ENCODE peak calls at places on chromosomes 12 and 14, in nine cellular contexts. K, C, O, Z, M, D, S, A and U are unnamed samples.

GRCh38 chr14:50726372-50727107 is 58.4 kb upstream of the SAV1 start:
- ATAC-seq in C (peak), D (no peak), Z (no peak), A (no peak), S (no peak), K (peak), O (no peak), M (peak), U (no peak)

GRCh38 chr12:121829250-121829918 is 25.6 kb downstream of the SETD1B start:
- ATAC-seq in S (peak), D (no peak), A (no peak), C (no peak), M (no peak), O (no peak), K (no peak), Z (no peak), U (no peak)

GRCh38 chr14:82861321-82861720 is 1327.7 kb upstream of the SEL1L start:
- ATAC-seq in K (no peak), Z (no peak), D (no peak), C (no peak), O (no peak), A (no peak), S (no peak), M (no peak), U (no peak)

GRCh38 chr12:66103011-66103913 is 27.3 kb downstream of the LLPH start:
- ATAC-seq in A (no peak), S (no peak), C (no peak), D (no peak), Z (peak), M (no peak), K (no peak), O (no peak), U (no peak)

GRCh38 chr12:80509781-80510556 is 65.9 kb downstream of the PTPRQ start:
- ATAC-seq in A (no peak), M (no peak), S (no peak), Z (no peak), O (no peak), C (no peak), D (no peak), K (no peak), U (no peak)

GRCh38 chr12:9204380-9204779 is 3.8 kb downstream of the PZP start:
- ATAC-seq in K (no peak), M (no peak), C (no peak), O (no peak), A (no peak), Z (no peak), S (no peak), D (no peak), U (no peak)

GRCh38 chr12:75660805-75661404 is 149.5 kb upstream of the KRR1 start:
- ATAC-seq in K (peak), M (no peak), C (no peak), A (no peak), D (no peak), Z (peak), O (no peak), S (no peak), U (peak)

GRCh38 chr12:66598081-66598480 is 80.8 kb downstream of the GRIP1 start:
- ATAC-seq in S (no peak), Z (no peak), M (no peak), K (no peak), D (no peak), C (no peak), O (no peak), A (no peak), U (no peak)

GRCh38 chr12:29796823-29797263 is 13.1 kb upstream of the TMTC1 start:
- ATAC-seq in S (no peak), C (no peak), Z (no peak), K (no peak), O (peak), D (no peak), M (no peak), A (no peak), U (peak)

GRCh38 chr12:67539946-67540345 is 108.6 kb upstream of the DYRK2 start:
- ATAC-seq in D (no peak), A (no peak), Z (no peak), S (no peak), K (no peak), C (no peak), M (no peak), O (no peak), U (no peak)

GRCh38 chr12:132279184-132279889 is 50.1 kb downstream of the GALNT9 start:
- ATAC-seq in D (peak), K (no peak), Z (peak), S (no peak), A (no peak), M (no peak), O (peak), C (no peak), U (no peak)

GRCh38 chr14:55782166-55782565 is 202.2 kb downstream of the KTN1 start:
- ATAC-seq in Z (no peak), O (no peak), D (no peak), C (no peak), S (no peak), A (no peak), M (no peak), K (no peak), U (no peak)

GRCh38 chr14:67666733-67667132 is 7.7 kb downstream of the VTI1B start:
- ATAC-seq in C (no peak), A (no peak), Z (peak), M (no peak), K (no peak), S (peak), D (no peak), O (peak), U (peak)

GRCh38 chr12:59650594-59651229 is 54.9 kb downstream of the SLC16A7 start:
- ATAC-seq in O (no peak), D (peak), Z (no peak), A (peak), M (no peak), K (no peak), C (no peak), S (no peak), U (no peak)

GRCh38 chr12:108381793-108382436 is 42.8 kb upstream of the CMKLR1 start:
- ATAC-seq in Z (no peak), O (no peak), A (no peak), D (no peak), M (no peak), K (no peak), S (no peak), C (no peak), U (no peak)

GRCh38 chr12:95796225-95796981 is 5.8 kb upstream of the NTN4 start:
- ATAC-seq in O (no peak), Z (no peak), C (no peak), A (no peak), K (peak), M (no peak), S (no peak), D (peak), U (peak)

GRCh38 chr14:58272589-58273372 is 25.6 kb upstream of the ARID4A start:
- ATAC-seq in D (peak), A (peak), S (peak), Z (peak), O (peak), M (no peak), K (no peak), C (no peak), U (peak)

GRCh38 chr14:106378191-106378590 is 851.8 kb downstream of the TMEM121 start:
- ATAC-seq in M (no peak), O (no peak), C (peak), S (peak), D (no peak), A (no peak), K (peak), Z (no peak), U (no peak)

GRCh38 chr14:94393474-94393873 is 5.1 kb upstream of the SERPINA1 start:
- ATAC-seq in S (no peak), M (no peak), K (no peak), Z (no peak), O (no peak), D (no peak), A (no peak), C (no peak), U (no peak)

GRCh38 chr12:68784015-68784414 is 24.0 kb upstream of the MDM2 start:
- ATAC-seq in O (no peak), A (no peak), K (no peak), M (no peak), C (no peak), S (no peak), Z (no peak), D (no peak), U (no peak)

GRCh38 chr12:132775502-132776233 is 14.0 kb upstream of the ANKLE2 start:
- ATAC-seq in K (no peak), D (no peak), S (no peak), A (no peak), O (no peak), C (no peak), M (no peak), Z (no peak), U (no peak)

GRCh38 chr14:55028476-55028875 is 1.4 kb downstream of the SOCS4 start:
- ATAC-seq in K (no peak), O (no peak), S (no peak), D (no peak), Z (no peak), M (no peak), A (no peak), C (no peak), U (no peak)

GRCh38 chr12:21598651-21599050 is 6.0 kb downstream of the GYS2 start:
- ATAC-seq in M (no peak), C (no peak), K (no peak), S (no peak), O (no peak), A (no peak), Z (no peak), D (no peak), U (no peak)

GRCh38 chr12:93127107-93127560 is 198.0 kb upstream of the EEA1 start:
- ATAC-seq in M (no peak), O (peak), K (no peak), A (peak), C (no peak), S (no peak), Z (no peak), D (no peak), U (no peak)

GRCh38 chr14:65847065-65847847 is 434.7 kb downstream of the FUT8 start:
- ATAC-seq in Z (no peak), M (peak), D (no peak), C (peak), K (peak), O (no peak), S (no peak), A (peak), U (peak)

GRCh38 chr12:116241157-116241772 is 36.2 kb downstream of the MED13L start:
- ATAC-seq in K (no peak), S (no peak), D (no peak), Z (no peak), O (no peak), C (no peak), M (no peak), A (no peak), U (peak)

GRCh38 chr14:92914087-92914656 is 8.8 kb upstream of the CHGA start:
- ATAC-seq in Z (no peak), D (no peak), M (no peak), K (no peak), O (no peak), A (no peak), C (peak), S (peak), U (no peak)

GRCh38 chr12:130879212-130879686 is 7.4 kb downstream of the RAN start:
- ATAC-seq in O (no peak), K (peak), A (no peak), Z (peak), D (peak), M (no peak), S (peak), C (peak), U (peak)

GRCh38 chr14:61539631-61540030 is 155.7 kb upstream of the HIF1A start:
- ATAC-seq in M (no peak), D (no peak), O (no peak), C (no peak), Z (no peak), K (no peak), A (no peak), S (no peak), U (no peak)

GRCh38 chr14:97459180-97459579 is 662.0 kb downstream of the VRK1 start:
- ATAC-seq in O (no peak), S (no peak), Z (no peak), D (no peak), C (peak), A (no peak), K (peak), M (peak), U (no peak)

GRCh38 chr14:78016532-78016931 is 153.6 kb upstream of the NRXN3 start:
- ATAC-seq in O (no peak), D (no peak), Z (no peak), C (no peak), A (no peak), K (no peak), S (no peak), M (no peak), U (no peak)

GRCh38 chr12:114676142-114676741 is 7.7 kb downstream of the TBX3 start:
- ATAC-seq in O (no peak), M (no peak), D (no peak), C (no peak), A (no peak), K (no peak), Z (no peak), S (no peak), U (no peak)

GRCh38 chr12:30457621-30458289 is 237.9 kb downstream of the IPO8 start:
- ATAC-seq in O (peak), D (no peak), S (no peak), M (no peak), K (no peak), A (peak), C (no peak), Z (peak), U (peak)